ENCODE peak calls at places on chromosomes 16 and 17, in four cellular contexts. G is activated naive CD4-positive, alpha-beta T cell; W is heart left ventricle; V is lower leg skin. Y is an unnamed sample.

GRCh38 chr17:32486701-32487459 is at the start of gene CDK5R1:
- DNase-seq in G (peak; percentile 46), V (no peak), W (peak; percentile 65), Y (no peak)

GRCh38 chr17:19022128-19022527 is 17.6 kb upstream of the FAM83G start:
- DNase-seq in W (peak; percentile 7), G (no peak), V (no peak), Y (no peak)

GRCh38 chr17:81199482-81199830 is 23.3 kb downstream of the CEP131 start:
- DNase-seq in W (no peak), V (no peak), G (no peak), Y (no peak)

GRCh38 chr17:51373489-51374194 is 113.3 kb downstream of the UTP18 start:
- DNase-seq in G (no peak), V (no peak), W (no peak), Y (no peak)

GRCh38 chr17:77372444-77373297 is 231.9 kb downstream of the SEC14L1 start:
- DNase-seq in V (peak; percentile 97), W (peak; percentile 90), G (peak; percentile 25), Y (peak; percentile 19)

GRCh38 chr16:84406006-84406963 is 37.9 kb downstream of the ATP2C2 start:
- DNase-seq in W (no peak), G (no peak), V (no peak), Y (no peak)

GRCh38 chr16:11667824-11668589 is at the start of gene SNN:
- DNase-seq in V (peak; percentile 97), W (peak; percentile 90), G (peak; percentile 69), Y (peak; percentile 45)

GRCh38 chr17:50346313-50347086 is 574 bp downstream of the XYLT2 start:
- DNase-seq in G (no peak), W (peak; percentile 48), V (peak; percentile 90), Y (no peak)

GRCh38 chr17:72173475-72174116 is 52.8 kb downstream of the SOX9 start:
- DNase-seq in G (no peak), W (no peak), V (no peak), Y (no peak)

GRCh38 chr16:27547134-27547533 is 2.6 kb downstream of the GTF3C1 start:
- DNase-seq in G (no peak), W (peak; percentile 37), V (no peak), Y (peak; percentile 1)

GRCh38 chr16:47374629-47375028 is 86.2 kb downstream of the ITFG1 start:
- DNase-seq in W (no peak), V (no peak), G (no peak), Y (no peak)

GRCh38 chr17:74749262-74750038 is 1.0 kb downstream of the NHERF1 start:
- DNase-seq in V (no peak), W (no peak), G (peak; percentile 33), Y (no peak)

GRCh38 chr17:79074650-79075432 is at the start of gene ENGASE:
- DNase-seq in V (peak; percentile 98), G (peak; percentile 84), W (peak; percentile 96), Y (peak; percentile 89)

GRCh38 chr16:12002447-12003006 is 26.0 kb downstream of the SNX29 start:
- DNase-seq in W (peak; percentile 37), G (no peak), V (no peak), Y (no peak)

GRCh38 chr16:67372664-67373063 is 20.6 kb downstream of the TPPP3 start:
- DNase-seq in W (no peak), G (no peak), V (no peak), Y (no peak)

GRCh38 chr17:78998311-78999055 is 11.1 kb downstream of the CANT1 start:
- DNase-seq in G (no peak), W (peak; percentile 86), V (peak; percentile 88), Y (no peak)

GRCh38 chr16:57740423-57741071 is 5.0 kb downstream of the KATNB1 start:
- DNase-seq in V (peak; percentile 89), G (no peak), W (no peak), Y (no peak)

GRCh38 chr16:72195609-72196008 is 23.7 kb upstream of the PMFBP1 start:
- DNase-seq in V (no peak), W (no peak), G (no peak), Y (no peak)

GRCh38 chr16:20865420-20866126 is 34.6 kb downstream of the DCUN1D3 start:
- DNase-seq in V (peak; percentile 65), G (no peak), W (no peak), Y (peak; percentile 14)

GRCh38 chr16:49081556-49081955 is 200.1 kb downstream of the CBLN1 start:
- DNase-seq in V (no peak), W (no peak), G (no peak), Y (no peak)

GRCh38 chr17:721540-721937 is 6.9 kb upstream of the VPS53 start:
- DNase-seq in W (no peak), V (no peak), G (no peak), Y (peak; percentile 16)

GRCh38 chr17:80265205-80266068 is 4.8 kb downstream of the RNF213 start:
- DNase-seq in W (no peak), V (no peak), G (no peak), Y (no peak)

GRCh38 chr17:3761061-3761917 is 37.6 kb downstream of the HASPIN start:
- DNase-seq in V (no peak), W (no peak), G (no peak), Y (no peak)

GRCh38 chr16:85245307-85246172 is 133.3 kb upstream of the CIBAR2 start:
- DNase-seq in V (no peak), G (peak; percentile 14), W (peak; percentile 63), Y (peak; percentile 41)

GRCh38 chr17:42071810-42072209 is 21.4 kb upstream of the C17orf113 start:
- DNase-seq in W (no peak), G (no peak), V (no peak), Y (no peak)

GRCh38 chr17:57889892-57890856 is 40.3 kb upstream of the MRPS23 start:
- DNase-seq in G (no peak), V (peak; percentile 95), W (peak; percentile 93), Y (no peak)

GRCh38 chr17:17029938-17030337 is 12.3 kb upstream of the MPRIP start:
- DNase-seq in V (no peak), G (no peak), W (peak; percentile 23), Y (no peak)

GRCh38 chr17:45951941-45952340 is 47.1 kb upstream of the STH start:
- DNase-seq in G (no peak), V (no peak), W (no peak), Y (no peak)

GRCh38 chr17:37708616-37709212 is 36.1 kb downstream of the HNF1B start:
- DNase-seq in G (no peak), W (no peak), V (no peak), Y (no peak)

GRCh38 chr16:21001262-21001661 is 100.7 kb downstream of the LYRM1 start:
- DNase-seq in G (no peak), W (no peak), V (no peak), Y (no peak)

GRCh38 chr17:63390090-63390489 is 56.0 kb downstream of the CYB561 start:
- DNase-seq in V (no peak), W (no peak), G (no peak), Y (no peak)

GRCh38 chr17:59377410-59377809 is 46.0 kb downstream of the YPEL2 start:
- DNase-seq in V (no peak), W (no peak), G (no peak), Y (no peak)

GRCh38 chr17:67245694-67246397 is 850 bp upstream of the HELZ start:
- DNase-seq in W (no peak), G (no peak), V (peak; percentile 86), Y (no peak)

GRCh38 chr17:77425791-77426641 is 285.2 kb downstream of the SEC14L1 start:
- DNase-seq in W (no peak), G (no peak), V (no peak), Y (no peak)

GRCh38 chr16:75179208-75179607 is 27.8 kb downstream of the CTRB2 start:
- DNase-seq in G (no peak), V (no peak), W (no peak), Y (no peak)